ENCODE peak calls at places on chromosomes 7 and 10, in five cellular contexts. P is WERI-Rb-1, A is right atrium auricular region, N is colonic mucosa, Z is lung. L is an unnamed sample.

GRCh38 chr10:73537709-73538108 is 41.9 kb upstream of the PPP3CB start:
- DNase-seq in P (no peak), Z (no peak), A (no peak), N (no peak), L (no peak)

GRCh38 chr10:30068482-30069223 is 9.3 kb upstream of the JCAD start:
- DNase-seq in A (no peak), N (no peak), Z (no peak), P (no peak), L (no peak)

GRCh38 chr7:108246227-108246837 is 116.2 kb upstream of the LAMB4 start:
- DNase-seq in P (no peak), Z (peak), A (peak), N (no peak), L (no peak)

GRCh38 chr10:75097666-75098285 is 13.7 kb upstream of the SAMD8 start:
- DNase-seq in Z (no peak), A (no peak), P (peak), N (no peak), L (no peak)

GRCh38 chr7:147432068-147432467 is 1158.5 kb upstream of the C7orf33 start:
- DNase-seq in N (no peak), A (no peak), Z (no peak), P (peak), L (no peak)

GRCh38 chr7:132489776-132490237 is 86.5 kb downstream of the PLXNA4 start:
- DNase-seq in A (no peak), N (no peak), P (no peak), Z (no peak), L (no peak)

GRCh38 chr7:159239028-159239427 is 94.4 kb upstream of the VIPR2 start:
- DNase-seq in A (no peak), N (no peak), P (no peak), Z (no peak), L (no peak)

GRCh38 chr7:80732635-80733034 is 94.2 kb downstream of the CD36 start:
- DNase-seq in Z (no peak), A (no peak), P (no peak), N (no peak), L (no peak)

GRCh38 chr7:86226191-86226590 is 417.5 kb upstream of the GRM3 start:
- DNase-seq in A (no peak), Z (no peak), N (no peak), P (no peak), L (no peak)

GRCh38 chr7:135981958-135982646 is 4.9 kb upstream of the MTPN start:
- DNase-seq in N (no peak), A (no peak), P (no peak), Z (no peak), L (no peak)

GRCh38 chr7:23357190-23358093 is 58.3 kb downstream of the MALSU1 start:
- DNase-seq in A (no peak), P (no peak), N (no peak), Z (no peak), L (no peak)

GRCh38 chr10:128092454-128092853 is 33.8 kb downstream of the MKI67 start:
- DNase-seq in A (no peak), N (no peak), Z (no peak), P (no peak), L (no peak)

GRCh38 chr10:106540606-106541005 is 623.9 kb downstream of the SORCS1 start:
- DNase-seq in N (no peak), Z (no peak), P (no peak), A (no peak), L (no peak)

GRCh38 chr7:15291707-15292106 is 270.1 kb downstream of the AGMO start:
- DNase-seq in P (no peak), A (no peak), Z (no peak), N (no peak), L (no peak)

GRCh38 chr7:15158141-15158810 is 255.7 kb upstream of the DGKB start:
- DNase-seq in Z (no peak), P (no peak), N (no peak), A (no peak), L (no peak)

GRCh38 chr10:191703-192518 is 56.7 kb downstream of the ZMYND11 start:
- DNase-seq in P (no peak), Z (no peak), N (no peak), A (no peak), L (no peak)

GRCh38 chr7:94239661-94240234 is 154.9 kb upstream of the COL1A2 start:
- DNase-seq in Z (peak), A (peak), P (no peak), N (no peak), L (no peak)

GRCh38 chr10:21134645-21135395 is 237.7 kb upstream of the NEBL start:
- DNase-seq in N (peak), P (no peak), A (no peak), Z (no peak), L (no peak)

GRCh38 chr10:62707810-62708209 is 96.7 kb upstream of the ADO start:
- DNase-seq in P (no peak), A (no peak), N (no peak), Z (no peak), L (no peak)

GRCh38 chr7:44145419-44145968 is 4.4 kb upstream of the MYL7 start:
- DNase-seq in N (no peak), A (no peak), P (no peak), Z (no peak), L (peak)

GRCh38 chr7:148118371-148118770 is 472.2 kb upstream of the C7orf33 start:
- DNase-seq in P (no peak), Z (no peak), A (no peak), N (no peak), L (no peak)

GRCh38 chr7:121803041-121803440 is 69.9 kb upstream of the PTPRZ1 start:
- DNase-seq in N (no peak), Z (no peak), P (no peak), A (no peak), L (no peak)

GRCh38 chr10:14534152-14534551 is 203.4 kb upstream of the FRMD4A start:
- DNase-seq in N (no peak), P (no peak), A (no peak), Z (no peak), L (no peak)

GRCh38 chr10:132368881-132369635 is 27.9 kb upstream of the PWWP2B start:
- DNase-seq in P (no peak), Z (no peak), N (no peak), A (no peak), L (no peak)

GRCh38 chr7:137985897-137986251 is 16.0 kb downstream of the CREB3L2 start:
- DNase-seq in Z (no peak), N (no peak), P (no peak), A (no peak), L (no peak)

GRCh38 chr10:17237163-17237562 is 9.1 kb downstream of the VIM start:
- DNase-seq in Z (no peak), N (no peak), P (no peak), A (no peak), L (no peak)

GRCh38 chr7:79096361-79096805 is 357.1 kb downstream of the MAGI2 start:
- DNase-seq in P (no peak), Z (no peak), N (no peak), A (no peak), L (no peak)

GRCh38 chr10:68348265-68348741 is 15.6 kb upstream of the PBLD start:
- DNase-seq in N (peak), P (peak), Z (no peak), A (no peak), L (peak)

GRCh38 chr10:30464675-30465074 is 30.7 kb downstream of the MAP3K8 start:
- DNase-seq in N (no peak), P (no peak), Z (no peak), A (no peak), L (no peak)

GRCh38 chr10:22978287-22978686 is 50.4 kb downstream of the ARMC3 start:
- DNase-seq in A (no peak), N (no peak), Z (no peak), P (no peak), L (no peak)

DNA sequence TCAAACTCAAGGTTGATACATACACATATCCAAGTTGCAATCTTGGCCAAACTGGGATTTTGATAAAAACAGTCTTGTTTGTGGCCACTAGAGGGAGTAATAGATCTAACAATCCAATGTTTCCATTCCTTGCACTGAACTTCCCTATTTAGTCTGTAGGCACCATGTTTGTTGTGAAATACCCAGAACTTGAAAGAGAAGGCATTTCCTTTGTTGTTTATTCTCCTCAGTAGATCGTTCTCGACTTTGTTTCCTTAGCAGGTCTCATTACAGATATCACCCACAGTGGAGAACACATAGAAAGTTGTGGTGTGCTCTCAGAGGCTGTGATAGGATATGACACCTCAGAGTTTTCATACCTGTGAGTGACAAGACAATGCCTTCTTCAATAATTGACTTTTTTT is 70.3 kb upstream of the MXI1 start:
- DNase-seq in P (no peak), Z (no peak), N (no peak), A (no peak), L (no peak)
- TF ChIP-seq CTCF in P (peak), Z (peak), N (peak), A (peak), L (peak)

DNA sequence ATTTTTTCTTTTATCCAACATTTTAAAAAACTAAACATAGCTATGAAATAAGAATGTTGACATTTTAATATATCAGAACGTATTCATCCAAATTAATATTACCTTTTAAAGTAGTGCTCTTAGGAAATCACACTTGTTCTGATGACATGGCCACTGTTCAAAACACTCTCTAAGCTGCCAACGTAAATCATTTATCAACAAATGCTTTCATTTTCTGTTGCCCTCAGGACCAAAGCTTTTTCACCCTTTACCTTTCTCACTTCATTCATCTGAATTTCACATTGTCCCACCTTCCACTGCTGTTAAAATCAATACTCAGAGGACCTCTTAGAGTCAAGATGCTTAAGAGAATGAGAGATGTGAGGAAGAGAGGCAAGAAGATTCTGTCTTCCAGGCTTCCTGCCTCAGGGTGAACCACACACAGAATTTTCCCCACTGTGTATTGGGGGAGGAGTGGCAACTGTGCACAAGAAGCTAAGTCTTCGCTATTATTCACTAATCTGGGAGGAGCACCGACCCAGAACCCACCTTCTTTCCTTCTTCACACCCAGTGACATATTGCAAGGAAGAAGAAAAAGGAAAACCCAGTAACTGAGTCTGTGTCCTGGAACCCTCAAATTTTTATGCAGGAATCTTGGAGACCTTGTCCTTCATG is 21.0 kb downstream of the HIBADH start:
- DNase-seq in A (no peak), N (no peak), P (no peak), Z (no peak), L (no peak)
- H3K27ac ChIP-seq in A (peak), N (no peak), P (no peak), Z (no peak), L (no peak)

GRCh38 chr10:131033166-131034085 is 278.1 kb downstream of the TCERG1L start:
- DNase-seq in Z (no peak), N (no peak), A (no peak), P (no peak), L (no peak)

GRCh38 chr10:131034451-131034850 is 277.1 kb downstream of the TCERG1L start:
- DNase-seq in Z (no peak), P (no peak), A (no peak), N (no peak), L (no peak)

GRCh38 chr10:131031346-131031745 is 280.2 kb downstream of the TCERG1L start:
- DNase-seq in A (no peak), N (no peak), P (no peak), Z (no peak), L (no peak)

GRCh38 chr10:131035779-131036178 is 275.7 kb downstream of the TCERG1L start:
- DNase-seq in A (no peak), Z (no peak), P (no peak), N (no peak), L (no peak)

DNA sequence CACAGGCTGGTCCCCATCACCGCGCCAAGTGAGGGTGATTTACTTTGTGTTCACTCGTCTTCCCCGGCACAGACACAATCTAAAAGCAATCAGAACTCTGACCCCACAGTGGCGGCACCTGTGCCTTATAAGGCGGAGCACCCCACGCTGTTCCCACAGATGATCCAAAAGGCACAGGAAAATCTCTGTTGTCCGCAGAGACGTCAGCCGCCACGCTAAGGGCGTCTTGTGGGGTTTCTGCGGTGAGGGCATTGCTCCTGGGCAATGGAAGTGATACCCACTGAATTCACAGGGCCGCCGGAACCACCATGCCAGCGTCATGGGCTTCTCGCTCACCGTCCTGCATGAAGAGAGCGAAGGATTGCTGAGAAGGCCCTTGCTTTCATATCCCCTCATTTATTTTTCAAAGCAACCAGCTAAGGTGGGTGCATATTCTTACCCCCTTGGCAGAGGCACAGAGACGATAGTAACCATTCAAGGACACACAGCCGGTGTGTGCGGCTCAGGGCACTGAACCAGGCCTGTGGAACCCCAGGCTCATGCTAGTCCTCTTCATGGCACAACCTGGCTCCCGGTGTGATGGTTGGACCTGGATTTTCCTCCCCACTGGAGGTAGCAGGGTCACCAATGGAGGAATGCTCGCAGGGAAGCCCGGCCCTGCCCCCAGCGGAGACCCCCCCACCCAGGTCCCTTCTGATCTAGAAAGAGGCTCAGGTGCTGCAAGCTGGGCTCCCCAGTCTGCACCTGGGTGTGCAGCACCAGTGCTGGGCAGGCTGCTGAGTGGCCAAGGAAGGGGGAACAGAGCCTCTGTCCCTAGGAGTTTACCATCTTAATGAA is 279.0 kb downstream of the TCERG1L start:
- DNase-seq in Z (no peak), P (no peak), N (no peak), A (no peak), L (no peak)
- TF ChIP-seq CTCF in Z (no peak), P (no peak), N (no peak), A (no peak), L (no peak)

GRCh38 chr10:79904671-79905321 is 44.1 kb downstream of the SFTPD start:
- DNase-seq in A (peak), N (peak), Z (peak), P (peak), L (peak)
- H3K27ac ChIP-seq in A (peak), N (peak), Z (peak), P (peak), L (no peak)

DNA sequence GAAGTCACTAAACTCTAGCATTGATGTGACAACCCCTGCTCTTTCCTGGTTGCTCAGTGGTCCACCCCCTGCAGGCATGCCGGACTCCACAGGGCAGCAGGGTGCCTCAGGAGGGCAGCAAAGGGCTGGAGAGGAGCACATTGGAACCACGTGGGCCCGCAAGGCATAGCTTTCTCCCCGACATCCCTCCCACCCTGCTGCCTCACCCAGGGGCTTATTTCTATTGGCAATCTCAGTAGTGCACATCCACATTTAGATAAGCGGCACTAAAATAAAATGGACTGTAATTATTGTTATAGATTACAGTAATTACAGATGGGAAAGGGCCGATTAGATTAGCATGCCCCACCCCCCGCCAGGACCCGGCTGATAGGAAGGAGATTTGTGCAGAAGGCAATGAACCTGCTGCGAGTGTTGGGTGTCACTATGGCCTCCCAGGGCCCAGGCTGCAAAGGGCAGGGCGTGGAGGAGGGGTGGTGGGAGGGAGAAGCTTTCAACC is 580.1 kb downstream of the GRID1 start:
- DNase-seq in N (no peak), P (peak), Z (no peak), A (no peak), L (no peak)
- TF ChIP-seq CTCF in N (no peak), P (peak), Z (no peak), A (peak), L (no peak)

DNA sequence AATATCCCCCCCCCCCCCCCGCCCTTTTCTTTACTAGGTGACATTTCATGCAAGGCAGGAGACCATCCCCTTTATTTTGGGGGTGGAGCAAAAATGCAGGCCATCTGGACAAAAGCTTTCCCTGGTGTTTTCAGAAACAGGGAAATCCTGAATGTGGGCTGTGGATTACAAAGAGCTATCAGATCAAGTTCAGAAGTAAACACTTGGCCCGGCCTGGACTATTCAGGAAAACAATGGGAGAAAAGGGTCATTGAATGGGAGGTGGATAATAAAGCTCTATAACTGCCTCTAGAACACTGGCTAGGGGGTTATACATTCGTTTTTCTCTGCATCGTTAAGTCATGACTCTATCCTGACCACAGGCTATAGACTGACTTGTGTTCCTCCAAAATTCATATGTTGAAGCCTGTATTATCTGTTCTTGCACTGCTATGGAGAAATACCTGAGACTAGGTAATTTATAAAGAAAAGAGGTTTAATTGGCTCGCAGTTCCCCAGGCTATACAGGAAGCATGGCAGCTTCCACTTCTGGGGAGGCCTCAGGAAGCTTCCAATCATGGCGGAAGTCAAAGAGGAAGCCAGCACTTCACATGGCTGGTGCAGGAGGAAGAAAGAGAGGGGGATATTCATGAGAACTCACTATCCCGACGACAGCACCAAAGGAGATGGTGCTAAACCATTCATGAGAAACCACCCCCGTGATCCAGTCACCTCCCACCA is 84.1 kb upstream of the KDM7A start:
- DNase-seq in P (peak), A (no peak), N (peak), Z (no peak), L (no peak)
- H3K27ac ChIP-seq in P (no peak), A (no peak), N (peak), Z (no peak), L (no peak)